ENCODE peak calls at places on chromosomes 16 and 17, in four cellular contexts. One of them, this sample, is unnamed.

GRCh38 chr16:67897231-67897630 is 4.2 kb downstream of the PSKH1 start:
- DNase-seq in activated T-helper 1 cell treated with Interleukin-2 at 50 U/mL for 16 hours: no peak
- DNase-seq in effector CD4-positive, alpha-beta T cell: no peak
- DNase-seq in KBM-7: no peak
- DNase-seq in this sample: no peak

GRCh38 chr17:6666077-6666521 is 14.5 kb downstream of the C17orf100 start:
- DNase-seq in activated T-helper 1 cell treated with Interleukin-2 at 50 U/mL for 16 hours: no peak
- DNase-seq in effector CD4-positive, alpha-beta T cell: peak
- DNase-seq in KBM-7: peak
- DNase-seq in this sample: no peak

GRCh38 chr17:75271955-75272847 is 1.2 kb upstream of the MIF4GD start:
- DNase-seq in activated T-helper 1 cell treated with Interleukin-2 at 50 U/mL for 16 hours: no peak
- DNase-seq in effector CD4-positive, alpha-beta T cell: no peak
- DNase-seq in KBM-7: no peak
- DNase-seq in this sample: no peak

GRCh38 chr17:17439971-17440843 is 36.6 kb upstream of the MED9 start:
- DNase-seq in activated T-helper 1 cell treated with Interleukin-2 at 50 U/mL for 16 hours: peak
- DNase-seq in effector CD4-positive, alpha-beta T cell: peak
- DNase-seq in KBM-7: peak
- DNase-seq in this sample: peak

GRCh38 chr16:49580751-49581303 is 207.2 kb downstream of the C16orf78 start:
- DNase-seq in activated T-helper 1 cell treated with Interleukin-2 at 50 U/mL for 16 hours: no peak
- DNase-seq in effector CD4-positive, alpha-beta T cell: no peak
- DNase-seq in KBM-7: no peak
- DNase-seq in this sample: no peak

GRCh38 chr16:819336-819735 is 18.8 kb upstream of the GNG13 start:
- DNase-seq in activated T-helper 1 cell treated with Interleukin-2 at 50 U/mL for 16 hours: no peak
- DNase-seq in effector CD4-positive, alpha-beta T cell: no peak
- DNase-seq in KBM-7: peak
- DNase-seq in this sample: no peak

GRCh38 chr17:35314415-35315216 is 58.8 kb downstream of the SLFN11 start:
- DNase-seq in activated T-helper 1 cell treated with Interleukin-2 at 50 U/mL for 16 hours: no peak
- DNase-seq in effector CD4-positive, alpha-beta T cell: no peak
- DNase-seq in KBM-7: no peak
- DNase-seq in this sample: no peak

GRCh38 chr17:28524476-28525415 is 18.6 kb downstream of the FOXN1 start:
- DNase-seq in activated T-helper 1 cell treated with Interleukin-2 at 50 U/mL for 16 hours: no peak
- DNase-seq in effector CD4-positive, alpha-beta T cell: no peak
- DNase-seq in KBM-7: no peak
- DNase-seq in this sample: no peak

GRCh38 chr16:11251525-11252481 is 4.2 kb downstream of the SOCS1 start:
- DNase-seq in activated T-helper 1 cell treated with Interleukin-2 at 50 U/mL for 16 hours: peak
- DNase-seq in effector CD4-positive, alpha-beta T cell: peak
- DNase-seq in KBM-7: peak
- DNase-seq in this sample: peak

GRCh38 chr16:89473791-89474414 is 16.5 kb downstream of the ANKRD11 start:
- DNase-seq in activated T-helper 1 cell treated with Interleukin-2 at 50 U/mL for 16 hours: no peak
- DNase-seq in effector CD4-positive, alpha-beta T cell: no peak
- DNase-seq in KBM-7: no peak
- DNase-seq in this sample: no peak

GRCh38 chr16:81770008-81770407 is 9.1 kb upstream of the PLCG2 start:
- DNase-seq in activated T-helper 1 cell treated with Interleukin-2 at 50 U/mL for 16 hours: no peak
- DNase-seq in effector CD4-positive, alpha-beta T cell: no peak
- DNase-seq in KBM-7: no peak
- DNase-seq in this sample: no peak

GRCh38 chr16:72029567-72030271 is 21.2 kb downstream of the DHODH start:
- DNase-seq in activated T-helper 1 cell treated with Interleukin-2 at 50 U/mL for 16 hours: no peak
- DNase-seq in effector CD4-positive, alpha-beta T cell: no peak
- DNase-seq in KBM-7: no peak
- DNase-seq in this sample: no peak

GRCh38 chr16:79211581-79211980 is 389.0 kb downstream of the MAF start:
- DNase-seq in activated T-helper 1 cell treated with Interleukin-2 at 50 U/mL for 16 hours: no peak
- DNase-seq in effector CD4-positive, alpha-beta T cell: no peak
- DNase-seq in KBM-7: no peak
- DNase-seq in this sample: no peak

GRCh38 chr17:4540224-4541040 is 14.8 kb downstream of the MYBBP1A start:
- DNase-seq in activated T-helper 1 cell treated with Interleukin-2 at 50 U/mL for 16 hours: no peak
- DNase-seq in effector CD4-positive, alpha-beta T cell: no peak
- DNase-seq in KBM-7: no peak
- DNase-seq in this sample: no peak

GRCh38 chr16:4505356-4506153 is 29.4 kb downstream of the HMOX2 start:
- DNase-seq in activated T-helper 1 cell treated with Interleukin-2 at 50 U/mL for 16 hours: peak
- DNase-seq in effector CD4-positive, alpha-beta T cell: peak
- DNase-seq in KBM-7: peak
- DNase-seq in this sample: peak

GRCh38 chr17:11797803-11798202 is 199.5 kb downstream of the ZNF18 start:
- DNase-seq in activated T-helper 1 cell treated with Interleukin-2 at 50 U/mL for 16 hours: no peak
- DNase-seq in effector CD4-positive, alpha-beta T cell: no peak
- DNase-seq in KBM-7: no peak
- DNase-seq in this sample: no peak

GRCh38 chr16:83586036-83586810 is 221.6 kb upstream of the HSBP1 start:
- DNase-seq in activated T-helper 1 cell treated with Interleukin-2 at 50 U/mL for 16 hours: no peak
- DNase-seq in effector CD4-positive, alpha-beta T cell: no peak
- DNase-seq in KBM-7: no peak
- DNase-seq in this sample: no peak

GRCh38 chr17:10149573-10150399 is 48.6 kb downstream of the GAS7 start:
- DNase-seq in activated T-helper 1 cell treated with Interleukin-2 at 50 U/mL for 16 hours: no peak
- DNase-seq in effector CD4-positive, alpha-beta T cell: no peak
- DNase-seq in KBM-7: peak
- DNase-seq in this sample: no peak

GRCh38 chr17:8273884-8274444 is 14.5 kb upstream of the RANGRF start:
- DNase-seq in activated T-helper 1 cell treated with Interleukin-2 at 50 U/mL for 16 hours: no peak
- DNase-seq in effector CD4-positive, alpha-beta T cell: no peak
- DNase-seq in KBM-7: no peak
- DNase-seq in this sample: no peak

GRCh38 chr16:11833951-11834695 is 17.2 kb downstream of the RSL1D1 start:
- DNase-seq in activated T-helper 1 cell treated with Interleukin-2 at 50 U/mL for 16 hours: no peak
- DNase-seq in effector CD4-positive, alpha-beta T cell: no peak
- DNase-seq in KBM-7: no peak
- DNase-seq in this sample: no peak

GRCh38 chr17:57675988-57676387 is 69.1 kb downstream of the CCDC182 start:
- DNase-seq in activated T-helper 1 cell treated with Interleukin-2 at 50 U/mL for 16 hours: no peak
- DNase-seq in effector CD4-positive, alpha-beta T cell: no peak
- DNase-seq in KBM-7: no peak
- DNase-seq in this sample: no peak

GRCh38 chr16:58462997-58463891 is 36.7 kb upstream of the NDRG4 start:
- DNase-seq in activated T-helper 1 cell treated with Interleukin-2 at 50 U/mL for 16 hours: no peak
- DNase-seq in effector CD4-positive, alpha-beta T cell: no peak
- DNase-seq in KBM-7: no peak
- DNase-seq in this sample: no peak

GRCh38 chr16:27225536-27226360 is 22.4 kb downstream of the KDM8 start:
- DNase-seq in activated T-helper 1 cell treated with Interleukin-2 at 50 U/mL for 16 hours: no peak
- DNase-seq in effector CD4-positive, alpha-beta T cell: no peak
- DNase-seq in KBM-7: no peak
- DNase-seq in this sample: no peak

GRCh38 chr16:3646348-3646920 is 8.1 kb upstream of the DNASE1 start:
- DNase-seq in activated T-helper 1 cell treated with Interleukin-2 at 50 U/mL for 16 hours: no peak
- DNase-seq in effector CD4-positive, alpha-beta T cell: no peak
- DNase-seq in KBM-7: no peak
- DNase-seq in this sample: no peak

GRCh38 chr17:55294042-55294751 is 29.4 kb downstream of the HLF start:
- DNase-seq in activated T-helper 1 cell treated with Interleukin-2 at 50 U/mL for 16 hours: no peak
- DNase-seq in effector CD4-positive, alpha-beta T cell: no peak
- DNase-seq in KBM-7: peak
- DNase-seq in this sample: no peak

GRCh38 chr17:39867891-39868553 is at the start of gene ZPBP2:
- DNase-seq in activated T-helper 1 cell treated with Interleukin-2 at 50 U/mL for 16 hours: peak
- DNase-seq in effector CD4-positive, alpha-beta T cell: no peak
- DNase-seq in KBM-7: no peak
- DNase-seq in this sample: no peak

GRCh38 chr17:9261059-9262029 is 240.0 kb downstream of the NTN1 start:
- DNase-seq in activated T-helper 1 cell treated with Interleukin-2 at 50 U/mL for 16 hours: no peak
- DNase-seq in effector CD4-positive, alpha-beta T cell: no peak
- DNase-seq in KBM-7: no peak
- DNase-seq in this sample: no peak

GRCh38 chr17:80277751-80278671 is 17.4 kb downstream of the RNF213 start:
- DNase-seq in activated T-helper 1 cell treated with Interleukin-2 at 50 U/mL for 16 hours: no peak
- DNase-seq in effector CD4-positive, alpha-beta T cell: no peak
- DNase-seq in KBM-7: no peak
- DNase-seq in this sample: no peak

GRCh38 chr16:67968440-67969285 is at the start of gene SLC12A4:
- DNase-seq in activated T-helper 1 cell treated with Interleukin-2 at 50 U/mL for 16 hours: peak
- DNase-seq in effector CD4-positive, alpha-beta T cell: peak
- DNase-seq in KBM-7: peak
- DNase-seq in this sample: peak

GRCh38 chr16:88686439-88687253 is at the start of gene SNAI3:
- DNase-seq in activated T-helper 1 cell treated with Interleukin-2 at 50 U/mL for 16 hours: peak
- DNase-seq in effector CD4-positive, alpha-beta T cell: peak
- DNase-seq in KBM-7: peak
- DNase-seq in this sample: peak

GRCh38 chr16:67092227-67092626 is 17.5 kb upstream of the PHAF1 start:
- DNase-seq in activated T-helper 1 cell treated with Interleukin-2 at 50 U/mL for 16 hours: no peak
- DNase-seq in effector CD4-positive, alpha-beta T cell: no peak
- DNase-seq in KBM-7: no peak
- DNase-seq in this sample: no peak

GRCh38 chr16:85783441-85783840 is 15.9 kb downstream of the EMC8 start:
- DNase-seq in activated T-helper 1 cell treated with Interleukin-2 at 50 U/mL for 16 hours: no peak
- DNase-seq in effector CD4-positive, alpha-beta T cell: no peak
- DNase-seq in KBM-7: no peak
- DNase-seq in this sample: no peak

GRCh38 chr17:2711608-2712299 is at the start of gene CLUH:
- DNase-seq in activated T-helper 1 cell treated with Interleukin-2 at 50 U/mL for 16 hours: peak
- DNase-seq in effector CD4-positive, alpha-beta T cell: peak
- DNase-seq in KBM-7: peak
- DNase-seq in this sample: peak

This sample was measured in T-helper 22 cell.